ENCODE peak calls at places on chromosomes 11 and 22, in six cellular contexts. One of them, this sample, is unnamed.

GRCh38 chr22:21457023-21457787 is 10.0 kb upstream of the TMEM191C start:
- DNase-seq in K562: no peak
- DNase-seq in SK-N-SH: no peak
- DNase-seq in HepG2: peak
- DNase-seq in H1: no peak
- DNase-seq in GM12878: no peak
- DNase-seq in this sample: peak

GRCh38 chr22:44419429-44419828 is 78.6 kb downstream of the RTL6 start:
- DNase-seq in GM12878: no peak
- DNase-seq in H1: no peak
- DNase-seq in SK-N-SH: no peak
- DNase-seq in K562: no peak
- DNase-seq in HepG2: no peak
- DNase-seq in this sample: no peak

GRCh38 chr22:19368876-19369275 is 62.7 kb downstream of the HIRA start:
- DNase-seq in SK-N-SH: no peak
- DNase-seq in H1: no peak
- DNase-seq in K562: no peak
- DNase-seq in HepG2: no peak
- DNase-seq in GM12878: no peak
- DNase-seq in this sample: no peak

GRCh38 chr11:34308821-34309585 is 48.8 kb downstream of the ABTB2 start:
- DNase-seq in SK-N-SH: no peak
- DNase-seq in K562: no peak
- DNase-seq in H1: no peak
- DNase-seq in HepG2: peak
- DNase-seq in GM12878: no peak
- DNase-seq in this sample: peak

GRCh38 chr11:64358907-64359711 is at the start of gene RPS6KA4:
- DNase-seq in HepG2: no peak
- DNase-seq in K562: peak
- DNase-seq in SK-N-SH: peak
- DNase-seq in H1: no peak
- DNase-seq in GM12878: no peak
- DNase-seq in this sample: peak

GRCh38 chr11:107359701-107360100 is 97.9 kb downstream of the CWF19L2 start:
- DNase-seq in K562: peak
- DNase-seq in GM12878: no peak
- DNase-seq in HepG2: no peak
- DNase-seq in H1: no peak
- DNase-seq in SK-N-SH: no peak
- DNase-seq in this sample: no peak

GRCh38 chr11:130396965-130397364 is 31.4 kb downstream of the ADAMTS8 start:
- DNase-seq in GM12878: no peak
- DNase-seq in SK-N-SH: no peak
- DNase-seq in K562: no peak
- DNase-seq in H1: no peak
- DNase-seq in HepG2: no peak
- DNase-seq in this sample: no peak

GRCh38 chr11:78649361-78650215 is 74.9 kb upstream of the NARS2 start:
- DNase-seq in SK-N-SH: peak
- DNase-seq in GM12878: no peak
- DNase-seq in K562: no peak
- DNase-seq in HepG2: no peak
- DNase-seq in H1: no peak
- DNase-seq in this sample: no peak

GRCh38 chr11:73233211-73233610 is 15.1 kb downstream of the P2RY2 start:
- DNase-seq in HepG2: no peak
- DNase-seq in K562: no peak
- DNase-seq in H1: no peak
- DNase-seq in SK-N-SH: peak
- DNase-seq in GM12878: no peak
- DNase-seq in this sample: no peak

GRCh38 chr11:94544832-94545640 is 1.3 kb downstream of the FUT4 start:
- DNase-seq in GM12878: no peak
- DNase-seq in K562: no peak
- DNase-seq in SK-N-SH: no peak
- DNase-seq in H1: no peak
- DNase-seq in HepG2: no peak
- DNase-seq in this sample: no peak

GRCh38 chr11:9922806-9923205 is 258.9 kb downstream of the SWAP70 start:
- DNase-seq in H1: peak
- DNase-seq in K562: no peak
- DNase-seq in SK-N-SH: no peak
- DNase-seq in HepG2: no peak
- DNase-seq in GM12878: no peak
- DNase-seq in this sample: no peak

GRCh38 chr11:34492806-34493414 is 20.7 kb downstream of the ELF5 start:
- DNase-seq in H1: peak
- DNase-seq in HepG2: peak
- DNase-seq in GM12878: no peak
- DNase-seq in K562: peak
- DNase-seq in SK-N-SH: peak
- DNase-seq in this sample: peak

GRCh38 chr11:70111269-70112016 is 33.3 kb downstream of the ANO1 start:
- DNase-seq in HepG2: peak
- DNase-seq in SK-N-SH: no peak
- DNase-seq in K562: peak
- DNase-seq in GM12878: no peak
- DNase-seq in H1: no peak
- DNase-seq in this sample: peak

GRCh38 chr11:71843858-71844257 is 10.9 kb downstream of the DEFB108B start:
- DNase-seq in K562: no peak
- DNase-seq in HepG2: no peak
- DNase-seq in H1: no peak
- DNase-seq in SK-N-SH: no peak
- DNase-seq in GM12878: no peak
- DNase-seq in this sample: no peak

GRCh38 chr11:60786811-60787567 is 1.9 kb downstream of the MS4A10 start:
- DNase-seq in GM12878: no peak
- DNase-seq in SK-N-SH: no peak
- DNase-seq in H1: no peak
- DNase-seq in K562: no peak
- DNase-seq in HepG2: no peak
- DNase-seq in this sample: no peak

GRCh38 chr22:22609271-22609670 is 35.1 kb upstream of the GGTLC2 start:
- DNase-seq in GM12878: no peak
- DNase-seq in K562: peak
- DNase-seq in HepG2: no peak
- DNase-seq in H1: no peak
- DNase-seq in SK-N-SH: no peak
- DNase-seq in this sample: no peak

GRCh38 chr11:132626446-132626845 is 905.9 kb downstream of the OPCML start:
- DNase-seq in SK-N-SH: no peak
- DNase-seq in K562: no peak
- DNase-seq in H1: no peak
- DNase-seq in HepG2: no peak
- DNase-seq in GM12878: no peak
- DNase-seq in this sample: no peak

GRCh38 chr11:128500488-128500887 is 86.9 kb downstream of the ETS1 start:
- DNase-seq in GM12878: no peak
- DNase-seq in H1: no peak
- DNase-seq in HepG2: no peak
- DNase-seq in SK-N-SH: no peak
- DNase-seq in K562: no peak
- DNase-seq in this sample: no peak

GRCh38 chr11:1921576-1922141 is 2.2 kb downstream of the TNNT3 start:
- DNase-seq in GM12878: no peak
- DNase-seq in K562: no peak
- DNase-seq in SK-N-SH: peak
- DNase-seq in HepG2: no peak
- DNase-seq in H1: no peak
- DNase-seq in this sample: no peak

GRCh38 chr11:47998733-47999359 is 18.5 kb downstream of the PTPRJ start:
- DNase-seq in K562: no peak
- DNase-seq in SK-N-SH: no peak
- DNase-seq in GM12878: no peak
- DNase-seq in HepG2: peak
- DNase-seq in H1: no peak
- DNase-seq in this sample: no peak

GRCh38 chr11:11975201-11976092 is 33.0 kb downstream of the DKK3 start:
- DNase-seq in H1: no peak
- DNase-seq in K562: no peak
- DNase-seq in SK-N-SH: no peak
- DNase-seq in HepG2: no peak
- DNase-seq in GM12878: no peak
- DNase-seq in this sample: no peak

GRCh38 chr11:133198326-133198725 is 334.0 kb downstream of the OPCML start:
- DNase-seq in HepG2: no peak
- DNase-seq in H1: no peak
- DNase-seq in GM12878: no peak
- DNase-seq in SK-N-SH: no peak
- DNase-seq in K562: no peak
- DNase-seq in this sample: no peak

GRCh38 chr11:2533642-2534115 is 88.9 kb downstream of the KCNQ1 start:
- DNase-seq in SK-N-SH: no peak
- DNase-seq in HepG2: peak
- DNase-seq in K562: peak
- DNase-seq in H1: peak
- DNase-seq in GM12878: no peak
- DNase-seq in this sample: peak

GRCh38 chr11:111733009-111733408 is 33.2 kb downstream of the PPP2R1B start:
- DNase-seq in K562: no peak
- DNase-seq in GM12878: no peak
- DNase-seq in SK-N-SH: no peak
- DNase-seq in H1: no peak
- DNase-seq in HepG2: no peak
- DNase-seq in this sample: no peak

GRCh38 chr11:64097468-64098317 is 62.0 kb downstream of the FLRT1 start:
- DNase-seq in SK-N-SH: peak
- DNase-seq in HepG2: no peak
- DNase-seq in GM12878: no peak
- DNase-seq in H1: no peak
- DNase-seq in K562: no peak
- DNase-seq in this sample: no peak

GRCh38 chr11:12397953-12398352 is 20.6 kb downstream of the PARVA start:
- DNase-seq in SK-N-SH: no peak
- DNase-seq in HepG2: no peak
- DNase-seq in K562: no peak
- DNase-seq in H1: no peak
- DNase-seq in GM12878: no peak
- DNase-seq in this sample: no peak

GRCh38 chr22:50694099-50694498 is 21.5 kb downstream of the SHANK3 start:
- DNase-seq in GM12878: no peak
- DNase-seq in K562: no peak
- DNase-seq in HepG2: no peak
- DNase-seq in SK-N-SH: no peak
- DNase-seq in H1: no peak
- DNase-seq in this sample: no peak

GRCh38 chr11:134453441-134453840 is 41.4 kb upstream of the B3GAT1 start:
- DNase-seq in H1: no peak
- DNase-seq in HepG2: no peak
- DNase-seq in SK-N-SH: no peak
- DNase-seq in GM12878: no peak
- DNase-seq in K562: no peak
- DNase-seq in this sample: no peak

GRCh38 chr22:25420925-25421904 is 143.3 kb upstream of the GRK3 start:
- DNase-seq in HepG2: no peak
- DNase-seq in GM12878: no peak
- DNase-seq in K562: no peak
- DNase-seq in H1: no peak
- DNase-seq in SK-N-SH: peak
- DNase-seq in this sample: no peak

GRCh38 chr11:40130427-40130826 is 1329.0 kb downstream of the LRRC4C start:
- DNase-seq in K562: no peak
- DNase-seq in H1: no peak
- DNase-seq in SK-N-SH: peak
- DNase-seq in HepG2: no peak
- DNase-seq in GM12878: no peak
- DNase-seq in this sample: no peak

GRCh38 chr11:76176463-76176862 is 29.8 kb downstream of the WNT11 start:
- DNase-seq in H1: no peak
- DNase-seq in GM12878: no peak
- DNase-seq in SK-N-SH: no peak
- DNase-seq in K562: no peak
- DNase-seq in HepG2: no peak
- DNase-seq in this sample: no peak
- TF ChIP-seq GABPA in H1: no peak
- TF ChIP-seq GABPA in GM12878: no peak
- TF ChIP-seq GABPA in SK-N-SH: no peak
- TF ChIP-seq GABPA in K562: no peak
- TF ChIP-seq GABPA in HepG2: no peak
- TF ChIP-seq GABPA in this sample: no peak

GRCh38 chr22:36224245-36224644 is 15.1 kb downstream of the APOL2 start:
- DNase-seq in H1: no peak
- DNase-seq in HepG2: no peak
- DNase-seq in SK-N-SH: no peak
- DNase-seq in K562: no peak
- DNase-seq in GM12878: no peak
- DNase-seq in this sample: no peak
- H3K4me3 ChIP-seq in H1: no peak
- H3K4me3 ChIP-seq in HepG2: no peak
- H3K4me3 ChIP-seq in SK-N-SH: no peak
- H3K4me3 ChIP-seq in K562: no peak
- H3K4me3 ChIP-seq in GM12878: no peak
- H3K4me3 ChIP-seq in this sample: no peak

GRCh38 chr11:122406466-122406865 is 249.1 kb upstream of the UBASH3B start:
- DNase-seq in SK-N-SH: no peak
- DNase-seq in K562: no peak
- DNase-seq in H1: no peak
- DNase-seq in HepG2: no peak
- DNase-seq in GM12878: no peak
- DNase-seq in this sample: no peak
- TF ChIP-seq GABPA in SK-N-SH: no peak
- TF ChIP-seq GABPA in K562: no peak
- TF ChIP-seq GABPA in H1: no peak
- TF ChIP-seq GABPA in HepG2: no peak
- TF ChIP-seq GABPA in GM12878: no peak
- TF ChIP-seq GABPA in this sample: no peak

DNA sequence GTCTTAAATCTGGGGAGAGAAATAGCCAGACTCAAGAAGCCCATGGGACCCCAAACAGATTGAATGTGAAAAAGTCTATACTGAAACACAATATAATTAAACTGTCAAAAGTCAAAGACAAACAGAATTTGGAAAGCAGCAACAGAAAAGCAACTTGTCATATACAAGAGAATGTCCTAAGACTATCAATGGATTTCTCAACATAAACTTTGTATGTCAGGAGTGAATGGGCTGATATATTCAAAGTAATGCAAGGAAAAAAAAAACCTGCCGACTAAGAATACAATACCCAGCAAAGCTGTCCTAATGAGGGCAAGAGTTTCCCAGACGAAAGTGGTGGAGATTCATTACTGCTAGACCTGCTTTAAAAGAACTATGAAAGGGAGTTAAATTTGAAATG is 73.2 kb downstream of the TBC1D22A start:
- DNase-seq in HepG2: no peak
- DNase-seq in SK-N-SH: no peak
- DNase-seq in GM12878: no peak
- DNase-seq in H1: no peak
- DNase-seq in K562: no peak
- DNase-seq in this sample: no peak
- H3K4me3 ChIP-seq in HepG2: no peak
- H3K4me3 ChIP-seq in SK-N-SH: no peak
- H3K4me3 ChIP-seq in GM12878: no peak
- H3K4me3 ChIP-seq in H1: no peak
- H3K4me3 ChIP-seq in K562: no peak
- H3K4me3 ChIP-seq in this sample: no peak

This sample was measured in HL-60.